ENCODE peak calls at places on chromosomes 12 and 14, in five cellular contexts. C is WTC11; D is GM13977; M is astrocyte of the cerebellum; X is activated naive CD4-positive, alpha-beta T cell treated with Interleukin-2 at 50 U/mL for 16 hours. J is an unnamed sample.

GRCh38 chr12:106302401-106303201 is at the start of gene TCP11L2:
- DNase-seq in C (peak), M (no peak), X (peak), D (peak), J (peak)

GRCh38 chr14:74299061-74299545 is 3.6 kb downstream of the ABCD4 start:
- DNase-seq in X (no peak), M (peak), C (no peak), D (no peak), J (no peak)

GRCh38 chr14:77157716-77158115 is 16.1 kb upstream of the ZDHHC22 start:
- DNase-seq in X (no peak), C (no peak), D (no peak), M (no peak), J (no peak)

GRCh38 chr12:50637870-50638481 is 125.9 kb upstream of the ATF1 start:
- DNase-seq in C (no peak), D (peak), X (no peak), M (no peak), J (peak)

GRCh38 chr12:116128779-116129178 is 148.7 kb downstream of the MED13L start:
- DNase-seq in C (no peak), X (no peak), D (no peak), M (no peak), J (no peak)

GRCh38 chr12:89971880-89972279 is 263.2 kb upstream of the ATP2B1 start:
- DNase-seq in X (no peak), D (no peak), M (no peak), C (no peak), J (no peak)

GRCh38 chr12:132291402-132292175 is 37.8 kb downstream of the GALNT9 start:
- DNase-seq in X (no peak), D (no peak), M (no peak), C (peak), J (no peak)

GRCh38 chr14:102883028-102883953 is 39.2 kb upstream of the AMN start:
- DNase-seq in D (no peak), C (no peak), M (no peak), X (no peak), J (no peak)

GRCh38 chr14:63896278-63896720 is 43.5 kb downstream of the SYNE2 start:
- DNase-seq in M (peak), C (no peak), D (no peak), X (no peak), J (no peak)

GRCh38 chr12:116092162-116092561 is 185.3 kb downstream of the MED13L start:
- DNase-seq in X (no peak), C (no peak), D (no peak), M (no peak), J (no peak)

GRCh38 chr12:5561057-5561456 is 129.1 kb downstream of the NTF3 start:
- DNase-seq in M (no peak), D (no peak), C (no peak), X (no peak), J (no peak)

GRCh38 chr14:92252291-92252690 is 70.7 kb upstream of the SLC24A4 start:
- DNase-seq in C (no peak), D (no peak), M (no peak), X (no peak), J (no peak)

GRCh38 chr14:88352299-88353097 is 29.4 kb upstream of the KCNK10 start:
- DNase-seq in M (no peak), X (no peak), D (no peak), C (no peak), J (no peak)

GRCh38 chr12:100141998-100142850 is 450 bp downstream of the BLTP3B start:
- DNase-seq in X (peak), C (peak), D (peak), M (no peak), J (peak)

GRCh38 chr12:129184066-129184695 is 330.9 kb downstream of the GLT1D1 start:
- DNase-seq in X (no peak), C (no peak), D (no peak), M (peak), J (no peak)

GRCh38 chr14:77239412-77239811 is 31.6 kb downstream of the NGB start:
- DNase-seq in M (no peak), D (no peak), C (no peak), X (no peak), J (no peak)

GRCh38 chr14:27686137-27686536 is 1080.5 kb upstream of the FOXG1 start:
- DNase-seq in D (no peak), C (no peak), M (no peak), X (no peak), J (no peak)